ENCODE peak calls at places on chromosome 21, in ten cellular contexts. N, I, G, A, T, L, S, R, Q and W are unnamed samples.

GRCh38 chr21:31974454-31974985 is 101.7 kb downstream of the HUNK start:
- DNase-seq in R (no peak), A (peak; percentile 2), Q (no peak), S (no peak), I (no peak), T (no peak), G (no peak), L (no peak), N (no peak), W (no peak)

GRCh38 chr21:30146558-30147282 is 19.9 kb downstream of the CLDN17 start:
- DNase-seq in N (no peak), T (no peak), I (no peak), L (no peak), G (no peak), Q (no peak), S (no peak), A (no peak), R (no peak), W (no peak)

GRCh38 chr21:38857152-38857825 is 51.6 kb downstream of the ETS2 start:
- DNase-seq in I (peak; percentile 22), A (no peak), G (no peak), R (no peak), L (no peak), S (no peak), Q (no peak), T (no peak), N (no peak), W (no peak)

GRCh38 chr21:39321424-39321823 is 8.0 kb upstream of the BRWD1 start:
- DNase-seq in A (no peak), R (no peak), T (no peak), Q (no peak), L (no peak), S (no peak), N (no peak), I (no peak), G (no peak), W (no peak)

GRCh38 chr21:36783612-36784383 is 84.9 kb downstream of the SIM2 start:
- DNase-seq in S (peak; percentile 58), L (no peak), G (no peak), Q (no peak), I (no peak), N (peak; percentile 9), T (no peak), R (no peak), A (no peak), W (peak; percentile 26)

GRCh38 chr21:34202553-34203332 is 129.4 kb downstream of the MRPS6 start:
- DNase-seq in L (no peak), G (no peak), S (peak; percentile 18), A (no peak), R (no peak), Q (no peak), I (peak; percentile 25), T (no peak), N (peak; percentile 60), W (no peak)

GRCh38 chr21:32132409-32132808 is 146.4 kb downstream of the MIS18A start:
- DNase-seq in N (no peak), I (no peak), A (no peak), G (no peak), T (no peak), R (no peak), L (no peak), S (no peak), Q (no peak), W (no peak)

GRCh38 chr21:26110703-26111102 is 59.9 kb downstream of the APP start:
- DNase-seq in S (no peak), G (no peak), R (no peak), L (no peak), T (no peak), I (no peak), A (no peak), Q (no peak), N (no peak), W (no peak)

GRCh38 chr21:45950740-45951515 is 30.6 kb upstream of the COL6A1 start:
- DNase-seq in S (peak; percentile 66), L (no peak), N (peak; percentile 81), T (no peak), R (no peak), G (no peak), I (peak; percentile 61), Q (no peak), A (no peak), W (no peak)

GRCh38 chr21:44917446-44918106 is 3.1 kb downstream of the ITGB2 start:
- DNase-seq in T (no peak), Q (no peak), I (peak; percentile 12), S (no peak), R (no peak), N (no peak), G (no peak), L (no peak), A (no peak), W (no peak)

GRCh38 chr21:36877741-36878140 is 88.7 kb downstream of the HLCS start:
- DNase-seq in S (no peak), T (no peak), Q (no peak), L (no peak), G (no peak), N (no peak), I (no peak), A (no peak), R (no peak), W (no peak)

GRCh38 chr21:29656504-29657227 is 283.1 kb downstream of the GRIK1 start:
- DNase-seq in R (no peak), L (peak; percentile 9), A (no peak), G (peak; percentile 13), I (no peak), N (peak; percentile 58), S (peak; percentile 63), T (no peak), Q (peak; percentile 85), W (peak; percentile 37)

GRCh38 chr21:27196651-27197050 is 229.8 kb upstream of the ADAMTS5 start:
- DNase-seq in N (no peak), A (no peak), L (no peak), R (no peak), S (no peak), Q (no peak), T (no peak), I (no peak), G (no peak), W (no peak)

GRCh38 chr21:36310016-36310415 is 10.0 kb upstream of the MORC3 start:
- DNase-seq in R (peak; percentile 61), Q (no peak), L (no peak), N (no peak), I (no peak), T (no peak), G (no peak), A (no peak), S (no peak), W (no peak)

GRCh38 chr21:45313682-45314081 is 26.0 kb upstream of the POFUT2 start:
- DNase-seq in A (no peak), L (no peak), T (no peak), G (no peak), I (no peak), Q (no peak), R (no peak), N (no peak), S (no peak), W (no peak)

GRCh38 chr21:36688324-36688723 is 10.6 kb upstream of the SIM2 start:
- DNase-seq in A (no peak), Q (no peak), N (no peak), S (no peak), T (no peak), I (no peak), L (no peak), G (no peak), R (no peak), W (no peak)

GRCh38 chr21:46183910-46184624 is at the start of gene SPATC1L:
- DNase-seq in G (peak; percentile 69), I (peak; percentile 71), A (peak; percentile 46), N (peak; percentile 88), L (no peak), R (peak; percentile 78), Q (peak; percentile 37), T (no peak), S (peak; percentile 79), W (no peak)

GRCh38 chr21:38824124-38824822 is 18.5 kb downstream of the ETS2 start:
- DNase-seq in Q (no peak), G (no peak), A (no peak), N (no peak), I (no peak), T (no peak), L (no peak), S (no peak), R (no peak), W (peak; percentile 62)

GRCh38 chr21:41564871-41565281 is 56.9 kb upstream of the TMPRSS2 start:
- DNase-seq in N (peak; percentile 93), I (no peak), R (no peak), S (no peak), G (no peak), L (no peak), A (no peak), Q (peak; percentile 78), T (no peak), W (peak; percentile 68)

GRCh38 chr21:39938086-39938611 is 70.9 kb downstream of the PCP4 start:
- DNase-seq in L (no peak), Q (no peak), S (no peak), N (no peak), I (no peak), R (no peak), T (no peak), A (no peak), G (no peak), W (no peak)

GRCh38 chr21:33265664-33266049 is 510 bp upstream of the IL10RB start:
- DNase-seq in T (no peak), R (peak; percentile 63), A (no peak), L (no peak), Q (no peak), I (peak; percentile 50), S (no peak), N (no peak), G (no peak), W (no peak)

GRCh38 chr21:44838038-44838895 is 20.4 kb upstream of the SUMO3 start:
- DNase-seq in I (no peak), N (no peak), L (no peak), R (no peak), Q (no peak), S (no peak), G (no peak), T (no peak), A (no peak), W (no peak)

GRCh38 chr21:45064618-45065399 is 9.6 kb upstream of the ADARB1 start:
- DNase-seq in S (peak; percentile 54), L (no peak), T (no peak), N (no peak), Q (no peak), I (no peak), G (no peak), R (no peak), A (no peak), W (no peak)

GRCh38 chr21:42146821-42147220 is 72.1 kb upstream of the ABCG1 start:
- DNase-seq in R (no peak), L (no peak), Q (no peak), N (no peak), G (no peak), S (no peak), I (no peak), T (no peak), A (no peak), W (no peak)

GRCh38 chr21:29487154-29487553 is 188.4 kb downstream of the BACH1 start:
- DNase-seq in I (no peak), A (no peak), G (peak; percentile 64), S (no peak), Q (no peak), T (no peak), L (no peak), R (no peak), N (no peak), W (no peak)

GRCh38 chr21:28111151-28111619 is 881.5 kb downstream of the LTN1 start:
- DNase-seq in Q (no peak), N (peak; percentile 98), I (peak; percentile 67), G (no peak), S (no peak), T (no peak), R (no peak), A (no peak), L (no peak), W (peak; percentile 90)

GRCh38 chr21:31872072-31872451 is 758 bp upstream of the HUNK start:
- DNase-seq in Q (no peak), L (no peak), S (no peak), R (no peak), N (no peak), I (no peak), T (no peak), G (no peak), A (no peak), W (no peak)

GRCh38 chr21:34243562-34243961 is 120.2 kb upstream of the KCNE2 start:
- DNase-seq in A (peak; percentile 2), G (peak; percentile 34), L (no peak), R (no peak), Q (peak; percentile 17), N (peak; percentile 45), S (peak; percentile 15), I (no peak), T (no peak), W (no peak)